ENCODE peak calls at places on chromosomes 4 and X, in seven cellular contexts. One of them, this sample, is unnamed.

GRCh38 chr4:40749717-40750460 is at the start of gene NSUN7:
- DNase-seq in pancreas: peak; percentile 89
- DNase-seq in CD8-positive, alpha-beta T cell: peak; percentile 15
- DNase-seq in lung: peak; percentile 84
- DNase-seq in astrocyte of the spinal cord: peak; percentile 41
- DNase-seq in left lung: peak; percentile 91
- DNase-seq in choroid plexus epithelial cell: peak; percentile 15
- DNase-seq in this sample: no peak

GRCh38 chr4:40579983-40580382 is 49.7 kb downstream of the RBM47 start:
- DNase-seq in left lung: no peak
- DNase-seq in lung: no peak
- DNase-seq in astrocyte of the spinal cord: peak; percentile 78
- DNase-seq in pancreas: no peak
- DNase-seq in choroid plexus epithelial cell: no peak
- DNase-seq in CD8-positive, alpha-beta T cell: no peak
- DNase-seq in this sample: no peak

GRCh38 chr4:114017120-114017917 is 37.9 kb upstream of the ARSJ start:
- DNase-seq in pancreas: no peak
- DNase-seq in CD8-positive, alpha-beta T cell: no peak
- DNase-seq in lung: no peak
- DNase-seq in choroid plexus epithelial cell: peak; percentile 30
- DNase-seq in left lung: no peak
- DNase-seq in astrocyte of the spinal cord: no peak
- DNase-seq in this sample: no peak

GRCh38 chr4:53459548-53459947 is 82.1 kb downstream of the FIP1L1 start:
- DNase-seq in CD8-positive, alpha-beta T cell: no peak
- DNase-seq in lung: peak; percentile 40
- DNase-seq in astrocyte of the spinal cord: peak; percentile 53
- DNase-seq in choroid plexus epithelial cell: peak; percentile 71
- DNase-seq in left lung: no peak
- DNase-seq in pancreas: no peak
- DNase-seq in this sample: no peak

GRCh38 chr4:1207603-1208265 is 35.4 kb upstream of the SPON2 start:
- DNase-seq in astrocyte of the spinal cord: peak; percentile 61
- DNase-seq in lung: peak; percentile 56
- DNase-seq in CD8-positive, alpha-beta T cell: no peak
- DNase-seq in choroid plexus epithelial cell: peak; percentile 88
- DNase-seq in pancreas: peak; percentile 68
- DNase-seq in left lung: peak; percentile 84
- DNase-seq in this sample: no peak

GRCh38 chr4:25448379-25449109 is 71.5 kb downstream of the ANAPC4 start:
- DNase-seq in astrocyte of the spinal cord: no peak
- DNase-seq in left lung: no peak
- DNase-seq in lung: no peak
- DNase-seq in CD8-positive, alpha-beta T cell: no peak
- DNase-seq in choroid plexus epithelial cell: peak; percentile 36
- DNase-seq in pancreas: no peak
- DNase-seq in this sample: no peak

GRCh38 chr4:41189076-41189475 is 25.3 kb downstream of the APBB2 start:
- DNase-seq in left lung: no peak
- DNase-seq in lung: no peak
- DNase-seq in CD8-positive, alpha-beta T cell: no peak
- DNase-seq in astrocyte of the spinal cord: no peak
- DNase-seq in pancreas: no peak
- DNase-seq in choroid plexus epithelial cell: no peak
- DNase-seq in this sample: no peak

GRCh38 chr4:10116625-10117423 is at the start of gene WDR1:
- DNase-seq in pancreas: peak; percentile 97
- DNase-seq in choroid plexus epithelial cell: peak; percentile 98
- DNase-seq in astrocyte of the spinal cord: peak; percentile 98
- DNase-seq in lung: peak; percentile 96
- DNase-seq in left lung: peak; percentile 99
- DNase-seq in CD8-positive, alpha-beta T cell: peak; percentile 95
- DNase-seq in this sample: peak; percentile 80

GRCh38 chr4:152953514-152953913 is 17.4 kb downstream of the FHDC1 start:
- DNase-seq in astrocyte of the spinal cord: no peak
- DNase-seq in lung: no peak
- DNase-seq in CD8-positive, alpha-beta T cell: no peak
- DNase-seq in pancreas: no peak
- DNase-seq in left lung: no peak
- DNase-seq in choroid plexus epithelial cell: no peak
- DNase-seq in this sample: no peak

GRCh38 chrX:136880003-136880451 is 498 bp downstream of the RBMX start:
- DNase-seq in astrocyte of the spinal cord: no peak
- DNase-seq in left lung: no peak
- DNase-seq in CD8-positive, alpha-beta T cell: no peak
- DNase-seq in pancreas: peak; percentile 29
- DNase-seq in choroid plexus epithelial cell: peak; percentile 26
- DNase-seq in lung: peak; percentile 28
- DNase-seq in this sample: no peak

GRCh38 chrX:102832661-102833060 is 104.4 kb upstream of the RAB40AL start:
- DNase-seq in CD8-positive, alpha-beta T cell: no peak
- DNase-seq in astrocyte of the spinal cord: peak; percentile 65
- DNase-seq in choroid plexus epithelial cell: peak; percentile 67
- DNase-seq in left lung: no peak
- DNase-seq in pancreas: no peak
- DNase-seq in lung: no peak
- DNase-seq in this sample: no peak

GRCh38 chr4:185741795-185742194 is 70.2 kb downstream of the SORBS2 start:
- DNase-seq in lung: no peak
- DNase-seq in choroid plexus epithelial cell: no peak
- DNase-seq in CD8-positive, alpha-beta T cell: no peak
- DNase-seq in pancreas: no peak
- DNase-seq in left lung: no peak
- DNase-seq in astrocyte of the spinal cord: no peak
- DNase-seq in this sample: no peak

GRCh38 chr4:131540256-131540655 is 1608.8 kb upstream of the PCDH10 start:
- DNase-seq in lung: no peak
- DNase-seq in pancreas: no peak
- DNase-seq in choroid plexus epithelial cell: no peak
- DNase-seq in left lung: no peak
- DNase-seq in astrocyte of the spinal cord: no peak
- DNase-seq in CD8-positive, alpha-beta T cell: no peak
- DNase-seq in this sample: no peak

GRCh38 chr4:73193155-73193554 is 65.4 kb downstream of the ANKRD17 start:
- DNase-seq in choroid plexus epithelial cell: no peak
- DNase-seq in lung: no peak
- DNase-seq in astrocyte of the spinal cord: no peak
- DNase-seq in pancreas: no peak
- DNase-seq in left lung: no peak
- DNase-seq in CD8-positive, alpha-beta T cell: no peak
- DNase-seq in this sample: no peak

GRCh38 chrX:40153335-40154221 is 55.8 kb upstream of the BCOR start:
- DNase-seq in CD8-positive, alpha-beta T cell: peak; percentile 60
- DNase-seq in pancreas: peak; percentile 71
- DNase-seq in lung: no peak
- DNase-seq in choroid plexus epithelial cell: peak; percentile 51
- DNase-seq in astrocyte of the spinal cord: no peak
- DNase-seq in left lung: peak; percentile 86
- DNase-seq in this sample: no peak
- H3K4me3 ChIP-seq in CD8-positive, alpha-beta T cell: peak overlapping the region; percentile 45
- H3K4me3 ChIP-seq in pancreas: peak overlapping the region; percentile 23
- H3K4me3 ChIP-seq in lung: no peak overlapping the region
- H3K4me3 ChIP-seq in choroid plexus epithelial cell: peak overlapping the region; percentile 49
- H3K4me3 ChIP-seq in astrocyte of the spinal cord: peak overlapping the region; percentile 2
- H3K4me3 ChIP-seq in left lung: peak overlapping the region; percentile 16
- H3K4me3 ChIP-seq in this sample: peak overlapping the region; percentile 45

GRCh38 chrX:73262991-73263390 is 48.3 kb upstream of the NAP1L2 start:
- DNase-seq in left lung: no peak
- DNase-seq in astrocyte of the spinal cord: no peak
- DNase-seq in pancreas: no peak
- DNase-seq in CD8-positive, alpha-beta T cell: no peak
- DNase-seq in lung: no peak
- DNase-seq in choroid plexus epithelial cell: peak; percentile 4
- DNase-seq in this sample: no peak
- TF ChIP-seq CTCF in left lung: no peak
- TF ChIP-seq CTCF in astrocyte of the spinal cord: no peak
- TF ChIP-seq CTCF in pancreas: no peak
- TF ChIP-seq CTCF in CD8-positive, alpha-beta T cell: no peak
- TF ChIP-seq CTCF in lung: no peak
- TF ChIP-seq CTCF in choroid plexus epithelial cell: peak; percentile 4
- TF ChIP-seq CTCF in this sample: no peak

DNA sequence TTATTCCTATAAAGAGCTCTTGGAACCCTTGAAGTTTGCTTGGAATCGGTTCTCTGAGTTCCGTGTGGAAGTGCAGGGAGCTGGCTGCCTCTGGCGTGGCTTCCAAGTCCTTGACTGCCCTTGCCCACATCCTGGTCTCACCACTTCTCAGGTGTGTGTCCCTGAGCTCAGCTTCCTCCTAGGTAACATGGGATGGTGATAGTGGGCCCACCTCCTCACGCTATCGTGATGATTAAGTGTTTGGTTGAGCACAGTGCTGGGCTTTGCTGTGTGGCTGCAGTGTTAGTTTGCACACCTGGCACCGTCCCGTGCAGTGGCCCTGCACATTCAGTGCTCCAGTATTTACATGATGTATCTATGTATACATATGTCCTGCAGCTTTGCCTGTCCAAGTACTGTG is 81.5 kb downstream of the CLDN34 start:
- DNase-seq in left lung: no peak
- DNase-seq in CD8-positive, alpha-beta T cell: no peak
- DNase-seq in lung: peak; percentile 64
- DNase-seq in astrocyte of the spinal cord: no peak
- DNase-seq in pancreas: no peak
- DNase-seq in choroid plexus epithelial cell: no peak
- DNase-seq in this sample: no peak
- H3K4me3 ChIP-seq in left lung: no peak overlapping the region
- H3K4me3 ChIP-seq in CD8-positive, alpha-beta T cell: no peak overlapping the region
- H3K4me3 ChIP-seq in lung: no peak overlapping the region
- H3K4me3 ChIP-seq in astrocyte of the spinal cord: no peak overlapping the region
- H3K4me3 ChIP-seq in pancreas: no peak overlapping the region
- H3K4me3 ChIP-seq in choroid plexus epithelial cell: no peak overlapping the region
- H3K4me3 ChIP-seq in this sample: no peak overlapping the region

GRCh38 chr4:128388352-128388630 is 100.7 kb upstream of the PGRMC2 start:
- DNase-seq in CD8-positive, alpha-beta T cell: no peak
- DNase-seq in left lung: no peak
- DNase-seq in astrocyte of the spinal cord: no peak
- DNase-seq in lung: no peak
- DNase-seq in pancreas: no peak
- DNase-seq in choroid plexus epithelial cell: peak; percentile 35
- DNase-seq in this sample: no peak

GRCh38 chr4:128385199-128385598 is 97.6 kb upstream of the PGRMC2 start:
- DNase-seq in astrocyte of the spinal cord: no peak
- DNase-seq in left lung: no peak
- DNase-seq in lung: no peak
- DNase-seq in CD8-positive, alpha-beta T cell: no peak
- DNase-seq in pancreas: no peak
- DNase-seq in choroid plexus epithelial cell: no peak
- DNase-seq in this sample: no peak

GRCh38 chr4:128385683-128386304 is 98.2 kb upstream of the PGRMC2 start:
- DNase-seq in lung: no peak
- DNase-seq in astrocyte of the spinal cord: peak; percentile 89
- DNase-seq in pancreas: no peak
- DNase-seq in choroid plexus epithelial cell: peak; percentile 87
- DNase-seq in CD8-positive, alpha-beta T cell: no peak
- DNase-seq in left lung: no peak
- DNase-seq in this sample: no peak

GRCh38 chr4:128387600-128388351 is 100.2 kb upstream of the PGRMC2 start:
- DNase-seq in lung: no peak
- DNase-seq in pancreas: no peak
- DNase-seq in left lung: no peak
- DNase-seq in astrocyte of the spinal cord: peak; percentile 56
- DNase-seq in CD8-positive, alpha-beta T cell: no peak
- DNase-seq in choroid plexus epithelial cell: peak; percentile 71
- DNase-seq in this sample: no peak

GRCh38 chr4:128386761-128387599 is 99.4 kb upstream of the PGRMC2 start:
- DNase-seq in left lung: no peak
- DNase-seq in pancreas: peak; percentile 94
- DNase-seq in astrocyte of the spinal cord: peak; percentile 98
- DNase-seq in CD8-positive, alpha-beta T cell: no peak
- DNase-seq in choroid plexus epithelial cell: peak; percentile 99
- DNase-seq in lung: peak; percentile 71
- DNase-seq in this sample: no peak
- TF ChIP-seq CTCF in left lung: no peak
- TF ChIP-seq CTCF in pancreas: no peak
- TF ChIP-seq CTCF in astrocyte of the spinal cord: no peak
- TF ChIP-seq CTCF in CD8-positive, alpha-beta T cell: no peak
- TF ChIP-seq CTCF in choroid plexus epithelial cell: peak; percentile 29
- TF ChIP-seq CTCF in lung: no peak
- TF ChIP-seq CTCF in this sample: no peak

DNA sequence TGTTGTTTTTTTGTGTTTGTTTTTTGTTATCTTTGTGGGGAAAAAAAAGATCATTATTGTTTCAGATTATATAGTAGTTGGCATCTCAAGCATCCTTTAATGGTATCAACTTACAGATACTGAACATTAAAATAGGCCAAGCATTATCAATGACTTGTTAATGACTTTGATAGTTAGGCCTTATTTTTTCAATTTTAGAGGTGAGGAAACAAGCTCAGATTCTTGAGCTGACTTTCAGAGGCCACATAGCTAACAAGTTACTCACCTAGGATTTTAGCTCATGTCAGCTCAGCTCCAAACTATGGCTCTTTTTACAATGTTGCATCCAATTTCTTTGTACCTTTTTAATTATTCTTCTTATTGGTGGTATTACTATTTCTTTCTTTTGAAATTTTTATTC is 471 bp upstream of the PLAC8 start:
- DNase-seq in astrocyte of the spinal cord: peak; percentile 38
- DNase-seq in lung: no peak
- DNase-seq in pancreas: no peak
- DNase-seq in CD8-positive, alpha-beta T cell: no peak
- DNase-seq in left lung: no peak
- DNase-seq in choroid plexus epithelial cell: peak; percentile 74
- DNase-seq in this sample: no peak
- H3K4me3 ChIP-seq in astrocyte of the spinal cord: no peak overlapping the region
- H3K4me3 ChIP-seq in lung: no peak overlapping the region
- H3K4me3 ChIP-seq in pancreas: no peak overlapping the region
- H3K4me3 ChIP-seq in CD8-positive, alpha-beta T cell: no peak overlapping the region
- H3K4me3 ChIP-seq in left lung: no peak overlapping the region
- H3K4me3 ChIP-seq in choroid plexus epithelial cell: no peak overlapping the region
- H3K4me3 ChIP-seq in this sample: no peak overlapping the region

DNA sequence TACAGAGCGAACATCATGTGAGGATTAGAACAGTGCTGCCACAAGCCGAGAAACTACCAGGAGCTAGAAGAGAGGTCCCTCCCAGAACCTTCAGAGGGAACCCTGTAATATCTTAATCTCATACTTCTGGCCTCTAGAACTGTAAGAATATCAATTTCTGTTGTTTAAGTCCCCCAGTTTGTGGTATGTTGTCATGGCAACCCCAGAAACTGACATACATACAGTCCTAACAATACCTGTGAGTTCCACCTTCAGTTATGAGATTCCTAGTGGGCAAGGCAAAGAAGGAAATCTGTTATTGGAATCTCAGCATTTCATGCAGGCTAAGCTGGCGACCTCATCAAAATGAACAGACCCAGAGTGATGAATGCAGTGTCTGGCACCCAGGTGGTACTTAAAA is 42.5 kb downstream of the ZBTB49 start:
- DNase-seq in lung: no peak
- DNase-seq in astrocyte of the spinal cord: no peak
- DNase-seq in pancreas: no peak
- DNase-seq in left lung: no peak
- DNase-seq in choroid plexus epithelial cell: no peak
- DNase-seq in CD8-positive, alpha-beta T cell: no peak
- DNase-seq in this sample: no peak
- TF ChIP-seq CTCF in lung: no peak
- TF ChIP-seq CTCF in astrocyte of the spinal cord: no peak
- TF ChIP-seq CTCF in pancreas: no peak
- TF ChIP-seq CTCF in left lung: no peak
- TF ChIP-seq CTCF in choroid plexus epithelial cell: no peak
- TF ChIP-seq CTCF in CD8-positive, alpha-beta T cell: no peak
- TF ChIP-seq CTCF in this sample: no peak

GRCh38 chrX:86295293-86295692 is 147.0 kb downstream of the DACH2 start:
- DNase-seq in choroid plexus epithelial cell: no peak
- DNase-seq in astrocyte of the spinal cord: no peak
- DNase-seq in lung: no peak
- DNase-seq in left lung: no peak
- DNase-seq in CD8-positive, alpha-beta T cell: no peak
- DNase-seq in pancreas: no peak
- DNase-seq in this sample: no peak
- H3K4me3 ChIP-seq in choroid plexus epithelial cell: no peak overlapping the region
- H3K4me3 ChIP-seq in astrocyte of the spinal cord: no peak overlapping the region
- H3K4me3 ChIP-seq in lung: no peak overlapping the region
- H3K4me3 ChIP-seq in left lung: no peak overlapping the region
- H3K4me3 ChIP-seq in CD8-positive, alpha-beta T cell: no peak overlapping the region
- H3K4me3 ChIP-seq in pancreas: no peak overlapping the region
- H3K4me3 ChIP-seq in this sample: no peak overlapping the region

This sample was measured in GM12864.